ENCODE peak calls at places on chromosomes 3 and 15, in four cellular contexts. O is A549; T is breast epithelium; D is CD8-positive, alpha-beta T cell. J is an unnamed sample.

GRCh38 chr3:44114142-44114541 is 127.5 kb upstream of the TOPAZ1 start:
- DNase-seq in O (peak), T (no peak), D (no peak), J (no peak)

GRCh38 chr3:61866143-61866542 is 304.8 kb downstream of the PTPRG start:
- DNase-seq in O (no peak), T (no peak), D (no peak), J (no peak)

GRCh38 chr3:108552267-108553159 is 36.7 kb downstream of the CIP2A start:
- DNase-seq in O (peak), T (no peak), D (no peak), J (no peak)

GRCh38 chr3:81433675-81434074 is 327.8 kb downstream of the GBE1 start:
- DNase-seq in O (no peak), T (no peak), D (no peak), J (no peak)

GRCh38 chr3:171383206-171384018 is 76.8 kb downstream of the TNIK start:
- DNase-seq in O (no peak), T (no peak), D (no peak), J (no peak)

GRCh38 chr3:105293441-105293840 is 73.3 kb upstream of the ALCAM start:
- DNase-seq in O (no peak), T (no peak), D (no peak), J (no peak)

GRCh38 chr15:66923438-66923881 is 141.9 kb upstream of the SMAD3 start:
- DNase-seq in O (peak), T (no peak), D (peak), J (no peak)

GRCh38 chr3:37707428-37708372 is 154.0 kb upstream of the CTDSPL start:
- DNase-seq in O (no peak), T (no peak), D (no peak), J (no peak)

GRCh38 chr3:29279830-29280229 is 1.0 kb upstream of the RBMS3 start:
- DNase-seq in O (no peak), T (no peak), D (no peak), J (no peak)

GRCh38 chr3:150635076-150635475 is 32.0 kb downstream of the SELENOT start:
- DNase-seq in O (no peak), T (no peak), D (no peak), J (no peak)

GRCh38 chr3:4493931-4494806 is 1.0 kb downstream of the ITPR1 start:
- DNase-seq in O (peak), T (no peak), D (peak), J (no peak)

GRCh38 chr3:66442254-66443249 is 58.3 kb downstream of the LRIG1 start:
- DNase-seq in O (no peak), T (no peak), D (no peak), J (no peak)

GRCh38 chr3:152051501-152052404 is 178.3 kb downstream of the SUCNR1 start:
- DNase-seq in O (peak), T (no peak), D (no peak), J (no peak)

GRCh38 chr15:64010719-64011118 is 35.6 kb downstream of the DAPK2 start:
- DNase-seq in O (peak), T (no peak), D (peak), J (peak)

GRCh38 chr3:193593666-193594025 is 638 bp downstream of the OPA1 start:
- DNase-seq in O (peak), T (no peak), D (peak), J (no peak)

GRCh38 chr3:108838411-108838810 is 15.8 kb downstream of the TRAT1 start:
- DNase-seq in O (no peak), T (no peak), D (no peak), J (no peak)

GRCh38 chr3:170062769-170063168 is 25.0 kb downstream of the GPR160 start:
- DNase-seq in O (no peak), T (no peak), D (no peak), J (no peak)
- TF ChIP-seq CTCF in O (peak), T (no peak), D (no peak), J (no peak)

GRCh38 chr3:45664558-45664957 is 24.6 kb upstream of the SACM1L start:
- DNase-seq in O (no peak), T (no peak), D (peak), J (no peak)
- H3K4me3 ChIP-seq in O (no peak), T (peak), D (peak), J (no peak)

GRCh38 chr3:36259580-36259979 is 120.7 kb upstream of the STAC start:
- DNase-seq in O (no peak), T (no peak), D (no peak), J (no peak)
- TF ChIP-seq CTCF in O (no peak), T (no peak), D (no peak), J (no peak)

GRCh38 chr15:62454567-62455172 is 289.6 kb upstream of the C2CD4B start:
- DNase-seq in O (no peak), T (no peak), D (no peak), J (no peak)

GRCh38 chr15:62452656-62453055 is 287.6 kb upstream of the C2CD4B start:
- DNase-seq in O (no peak), T (no peak), D (no peak), J (no peak)

GRCh38 chr15:62455441-62455921 is 290.4 kb upstream of the C2CD4B start:
- DNase-seq in O (no peak), T (no peak), D (no peak), J (no peak)

GRCh38 chr15:62453356-62453755 is 288.3 kb upstream of the C2CD4B start:
- DNase-seq in O (no peak), T (no peak), D (no peak), J (no peak)

DNA sequence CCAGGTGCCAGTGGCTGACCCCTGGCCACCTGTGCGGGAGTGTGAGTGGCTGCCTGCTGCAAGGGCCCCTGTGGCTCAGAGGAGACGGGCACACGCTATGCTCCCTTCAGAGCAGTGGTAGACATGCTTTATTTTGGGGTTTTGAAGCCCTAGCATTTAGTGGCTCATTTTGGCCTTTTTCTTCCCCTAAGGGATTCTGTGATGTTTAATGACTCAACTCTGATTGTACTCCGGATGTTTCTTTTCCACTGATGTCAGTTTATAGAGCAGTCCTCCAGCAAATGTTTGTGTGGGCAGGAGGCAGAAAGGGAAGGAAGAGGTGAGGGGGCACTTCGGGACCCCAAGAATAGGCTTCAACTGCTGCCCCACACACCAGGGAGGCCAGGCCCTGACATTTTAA is 288.9 kb upstream of the C2CD4B start:
- DNase-seq in O (no peak), T (no peak), D (no peak), J (no peak)
- H3K4me3 ChIP-seq in O (no peak), T (no peak), D (no peak), J (no peak)

DNA sequence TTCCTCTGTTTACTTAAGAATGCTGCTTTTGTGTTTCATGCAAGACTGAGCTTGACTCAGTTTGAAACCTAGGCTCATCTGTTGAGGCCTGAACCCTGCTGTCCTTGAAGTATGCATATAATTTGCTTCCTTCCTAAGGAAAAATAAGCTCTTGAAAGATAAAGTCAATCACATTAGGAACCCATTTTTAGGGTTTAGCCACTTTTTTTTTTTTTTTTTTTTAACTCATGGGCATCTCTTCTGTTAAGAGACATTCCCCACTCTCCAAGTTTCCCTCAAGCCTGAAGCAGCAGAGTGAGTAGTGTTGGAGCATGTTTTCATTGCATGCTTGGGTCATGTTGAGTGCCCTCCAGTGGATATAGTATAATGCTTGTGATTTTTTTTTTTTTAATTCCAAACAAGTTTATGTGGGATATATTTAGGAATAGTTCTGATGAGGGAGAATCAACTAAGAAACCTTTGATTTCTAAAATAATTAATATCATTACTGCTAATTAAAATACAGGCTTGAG is 3.6 kb downstream of the CTNNB1 start:
- DNase-seq in O (peak), T (no peak), D (no peak), J (no peak)
- TF ChIP-seq CTCF in O (peak), T (no peak), D (no peak), J (peak)

DNA sequence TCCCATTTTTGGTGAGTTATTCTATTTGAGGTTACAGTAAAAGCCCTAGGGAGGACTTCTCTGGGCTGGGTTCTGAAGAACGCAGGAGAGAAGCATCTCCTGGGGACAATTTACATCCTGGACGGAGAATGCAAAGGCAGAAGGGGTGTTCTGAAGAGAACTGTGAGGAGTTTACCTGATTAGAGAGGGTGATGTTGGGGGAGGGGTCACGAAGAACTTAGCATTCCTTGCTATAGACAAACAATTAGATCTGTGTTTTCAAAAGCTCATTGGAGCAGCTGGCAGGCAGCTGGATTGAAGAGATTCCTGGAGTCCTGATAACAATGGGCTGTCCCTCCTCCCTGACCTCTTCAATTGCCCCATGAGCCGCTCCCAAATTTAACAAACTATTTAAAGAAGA is 55.2 kb downstream of the ARHGAP31 start:
- DNase-seq in O (no peak), T (no peak), D (no peak), J (no peak)
- H3K4me3 ChIP-seq in O (no peak), T (no peak), D (no peak), J (no peak)

DNA sequence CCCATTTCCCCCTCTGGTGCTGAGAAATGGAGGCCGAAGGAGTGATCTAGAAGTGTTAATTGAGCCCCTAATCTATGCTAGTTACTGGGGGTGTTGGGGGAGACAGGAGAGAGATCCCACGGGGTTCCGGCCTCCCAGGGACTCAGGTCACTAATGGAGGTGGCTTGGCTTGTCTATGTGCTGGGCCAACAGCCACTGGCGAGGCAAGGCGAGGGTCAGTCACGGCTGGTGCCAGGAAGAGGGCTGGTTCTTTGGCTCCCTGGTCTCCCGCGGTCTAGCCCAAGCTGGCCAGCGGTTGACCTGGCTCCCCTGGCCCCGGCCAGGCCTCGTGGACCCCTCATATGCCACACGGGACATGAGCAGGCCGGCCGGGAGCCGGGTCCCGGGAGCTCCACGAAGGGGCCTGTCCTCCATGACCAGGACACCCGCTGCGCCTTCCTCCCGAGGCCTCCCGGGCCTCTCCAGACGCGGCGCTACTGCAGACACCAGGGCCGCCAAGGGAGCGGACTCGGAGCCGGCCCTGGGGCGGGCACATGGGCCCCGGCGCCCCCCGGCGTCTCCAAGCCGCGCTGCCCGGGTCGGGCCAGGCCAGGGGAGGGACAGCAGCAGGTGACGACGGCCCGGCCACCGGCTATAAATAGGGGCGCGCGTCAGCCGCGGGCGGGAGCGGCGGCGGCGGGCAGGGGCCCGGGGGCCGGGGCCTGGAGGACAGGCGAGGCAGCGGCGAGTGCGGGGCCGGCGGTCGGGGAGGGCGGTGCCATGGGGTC is at the start of gene ALPK3:
- DNase-seq in O (no peak), T (no peak), D (no peak), J (no peak)
- TF ChIP-seq CTCF in O (no peak), T (no peak), D (no peak), J (no peak)

GRCh38 chr3:138938877-138939562 is 7.9 kb downstream of the FOXL2 start:
- DNase-seq in O (no peak), T (no peak), D (no peak), J (no peak)

GRCh38 chr3:138939563-138940241 is 7.2 kb downstream of the FOXL2 start:
- DNase-seq in O (no peak), T (no peak), D (no peak), J (no peak)

GRCh38 chr3:138937690-138938055 is 9.3 kb downstream of the FOXL2 start:
- DNase-seq in O (no peak), T (no peak), D (no peak), J (no peak)

GRCh38 chr3:138936763-138937689 is 9.9 kb downstream of the FOXL2 start:
- DNase-seq in O (no peak), T (no peak), D (no peak), J (no peak)

GRCh38 chr3:138938056-138938876 is 8.7 kb downstream of the FOXL2 start:
- DNase-seq in O (no peak), T (no peak), D (no peak), J (no peak)
- H3K4me3 ChIP-seq in O (no peak), T (peak), D (no peak), J (no peak)

DNA sequence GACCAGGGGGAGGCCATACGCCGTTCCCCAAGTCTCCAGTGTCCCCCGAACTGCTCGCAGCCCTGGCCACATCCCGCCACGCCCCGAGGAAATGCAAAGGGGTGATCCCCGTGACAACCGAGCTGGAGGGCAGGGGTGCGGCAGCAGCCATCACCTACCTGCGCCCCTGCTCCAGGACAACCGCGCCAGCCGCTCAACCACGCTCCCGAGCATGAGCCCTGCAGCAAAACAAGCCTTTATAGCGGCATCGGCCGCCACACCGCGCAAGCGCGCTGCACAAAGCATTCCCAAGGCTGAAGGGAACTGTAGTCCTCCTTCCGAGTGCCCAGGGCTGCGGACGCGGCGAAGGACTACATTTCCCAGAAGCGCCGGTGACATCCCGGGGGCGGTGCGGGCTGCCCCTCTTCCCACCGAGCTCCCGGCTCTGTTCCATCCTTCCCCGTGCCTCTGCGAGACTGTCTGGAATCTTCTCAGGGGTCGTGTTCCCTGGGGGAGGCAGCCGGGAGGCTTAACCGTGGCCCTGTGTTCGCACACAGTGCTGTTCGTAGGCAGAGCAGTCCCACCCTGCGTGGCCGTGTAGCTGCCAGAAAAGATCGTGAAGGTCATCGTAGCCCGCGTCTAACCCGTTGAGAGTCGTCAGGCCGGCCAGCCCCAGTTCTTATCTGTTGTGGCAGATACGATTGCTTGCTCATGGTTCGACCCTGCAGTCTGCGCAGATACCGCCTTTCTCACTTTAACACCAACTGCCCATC is at the start of gene ABCC5:
- DNase-seq in O (peak), T (peak), D (peak), J (peak)
- TF ChIP-seq CTCF in O (peak), T (no peak), D (peak), J (peak)

J was measured in kidney epithelial cell.